ENCODE peak calls at places on chromosomes 11 and 22, in five cellular contexts. M is mesenchymal stem cell, X is neuronal stem cell, E is trophoblast cell, G is H1. R is an unnamed sample.

GRCh38 chr11:108545909-108546501 is 47.6 kb downstream of the EXPH5 start:
- DNase-seq in G (no peak), X (no peak), E (no peak), M (no peak), R (no peak)

GRCh38 chr11:111833524-111833923 is 37.9 kb downstream of the ALG9 start:
- DNase-seq in M (no peak), E (peak; percentile 41), G (no peak), X (no peak), R (no peak)

GRCh38 chr11:36432093-36432469 is 78.0 kb downstream of the TRAF6 start:
- DNase-seq in E (no peak), G (no peak), M (no peak), X (no peak), R (no peak)

GRCh38 chr22:19730662-19731360 is 7.5 kb downstream of the GP1BB start:
- DNase-seq in G (peak; percentile 97), E (peak; percentile 83), M (peak; percentile 72), X (peak; percentile 79), R (peak; percentile 84)

GRCh38 chr11:64582885-64583284 is 8.1 kb upstream of the SLC22A12 start:
- DNase-seq in M (no peak), X (no peak), E (no peak), G (no peak), R (no peak)

GRCh38 chr11:43738600-43739409 is 58.3 kb downstream of the HSD17B12 start:
- DNase-seq in X (no peak), M (peak; percentile 80), G (no peak), E (peak; percentile 89), R (no peak)

GRCh38 chr11:62882428-62882742 is 1.7 kb downstream of the SLC3A2 start:
- DNase-seq in X (no peak), G (no peak), M (no peak), E (no peak), R (no peak)

GRCh38 chr11:100515087-100515486 is 172.0 kb upstream of the ARHGAP42 start:
- DNase-seq in X (no peak), E (peak; percentile 82), G (no peak), M (peak; percentile 31), R (peak; percentile 49)

GRCh38 chr11:57073121-57073520 is 84.4 kb downstream of the OR5AK2 start:
- DNase-seq in M (peak; percentile 12), X (no peak), G (no peak), E (peak; percentile 65), R (no peak)

GRCh38 chr22:25354456-25354855 is 135.0 kb downstream of the CRYBB2 start:
- DNase-seq in G (no peak), E (no peak), M (no peak), X (no peak), R (no peak)

GRCh38 chr11:10298342-10298741 is 4.3 kb upstream of the SBF2 start:
- DNase-seq in X (no peak), M (peak; percentile 98), G (no peak), E (no peak), R (no peak)

GRCh38 chr11:119694334-119694733 is 34.7 kb downstream of the NECTIN1 start:
- DNase-seq in G (no peak), X (no peak), M (no peak), E (no peak), R (no peak)

GRCh38 chr11:36431429-36432092 is 78.5 kb downstream of the TRAF6 start:
- DNase-seq in X (no peak), M (peak; percentile 97), G (no peak), E (peak; percentile 90), R (no peak)

GRCh38 chr22:24429411-24430365 is 2.3 kb downstream of the ADORA2A start:
- DNase-seq in G (no peak), M (no peak), X (no peak), E (no peak), R (peak; percentile 65)

GRCh38 chr11:116478676-116479075 is 294.1 kb downstream of the BUD13 start:
- DNase-seq in M (no peak), X (no peak), E (no peak), G (no peak), R (no peak)

GRCh38 chr22:50730941-50731661 is 6.9 kb upstream of the ACR start:
- DNase-seq in G (peak; percentile 54), M (no peak), X (no peak), E (no peak), R (no peak)

GRCh38 chr22:30610299-30610698 is 3.3 kb downstream of the TCN2 start:
- DNase-seq in G (no peak), X (no peak), E (no peak), M (no peak), R (no peak)

GRCh38 chr11:116875194-116875593 is 37.8 kb upstream of the APOA1 start:
- DNase-seq in M (no peak), G (no peak), X (no peak), E (no peak), R (no peak)

GRCh38 chr11:70503201-70503877 is 105.0 kb downstream of the CTTN start:
- DNase-seq in G (no peak), M (no peak), X (no peak), E (no peak), R (no peak)

GRCh38 chr11:66150140-66150539 is 80.1 kb downstream of the PACS1 start:
- DNase-seq in X (no peak), E (no peak), M (peak; percentile 18), G (no peak), R (no peak)

GRCh38 chr11:43197357-43197756 is 114.4 kb upstream of the API5 start:
- DNase-seq in M (no peak), E (no peak), X (no peak), G (no peak), R (no peak)

GRCh38 chr22:22716136-22716535 is 71.7 kb downstream of the GGTLC2 start:
- DNase-seq in X (no peak), G (no peak), M (no peak), E (no peak), R (no peak)

GRCh38 chr11:134514354-134514951 is 102.4 kb upstream of the B3GAT1 start:
- DNase-seq in G (no peak), E (no peak), X (no peak), M (no peak), R (no peak)

GRCh38 chr11:1458340-1459218 is 28.0 kb downstream of the MOB2 start:
- DNase-seq in G (no peak), M (peak; percentile 10), E (no peak), X (peak; percentile 35), R (peak; percentile 70)

GRCh38 chr11:111846640-111847039 is 24.7 kb downstream of the ALG9 start:
- DNase-seq in E (peak; percentile 56), M (peak; percentile 70), X (no peak), G (no peak), R (no peak)

GRCh38 chr11:77198440-77198849 is 70.4 kb downstream of the MYO7A start:
- DNase-seq in E (peak; percentile 45), G (peak; percentile 85), M (no peak), X (no peak), R (peak; percentile 84)

GRCh38 chr22:34278121-34278520 is 357.8 kb upstream of the LARGE1 start:
- DNase-seq in X (no peak), M (no peak), G (no peak), E (no peak), R (no peak)

GRCh38 chr11:117676501-117676900 is 120.5 kb downstream of the DSCAML1 start:
- DNase-seq in E (no peak), G (no peak), M (no peak), X (no peak), R (no peak)

GRCh38 chr11:130180491-130180890 is 20.9 kb downstream of the ST14 start:
- DNase-seq in G (no peak), E (peak; percentile 24), M (no peak), X (no peak), R (no peak)

GRCh38 chr11:76745561-76746207 is 37.5 kb upstream of the TSKU start:
- DNase-seq in E (no peak), M (no peak), X (no peak), G (no peak), R (no peak)

GRCh38 chr11:74086242-74086884 is 77.5 kb upstream of the UCP3 start:
- DNase-seq in G (no peak), M (no peak), X (no peak), E (no peak), R (no peak)
- H2BK5ac ChIP-seq in G (no peak overlapping the region), M (no peak overlapping the region), X (no peak overlapping the region), E (no peak overlapping the region), R (no peak overlapping the region)

DNA sequence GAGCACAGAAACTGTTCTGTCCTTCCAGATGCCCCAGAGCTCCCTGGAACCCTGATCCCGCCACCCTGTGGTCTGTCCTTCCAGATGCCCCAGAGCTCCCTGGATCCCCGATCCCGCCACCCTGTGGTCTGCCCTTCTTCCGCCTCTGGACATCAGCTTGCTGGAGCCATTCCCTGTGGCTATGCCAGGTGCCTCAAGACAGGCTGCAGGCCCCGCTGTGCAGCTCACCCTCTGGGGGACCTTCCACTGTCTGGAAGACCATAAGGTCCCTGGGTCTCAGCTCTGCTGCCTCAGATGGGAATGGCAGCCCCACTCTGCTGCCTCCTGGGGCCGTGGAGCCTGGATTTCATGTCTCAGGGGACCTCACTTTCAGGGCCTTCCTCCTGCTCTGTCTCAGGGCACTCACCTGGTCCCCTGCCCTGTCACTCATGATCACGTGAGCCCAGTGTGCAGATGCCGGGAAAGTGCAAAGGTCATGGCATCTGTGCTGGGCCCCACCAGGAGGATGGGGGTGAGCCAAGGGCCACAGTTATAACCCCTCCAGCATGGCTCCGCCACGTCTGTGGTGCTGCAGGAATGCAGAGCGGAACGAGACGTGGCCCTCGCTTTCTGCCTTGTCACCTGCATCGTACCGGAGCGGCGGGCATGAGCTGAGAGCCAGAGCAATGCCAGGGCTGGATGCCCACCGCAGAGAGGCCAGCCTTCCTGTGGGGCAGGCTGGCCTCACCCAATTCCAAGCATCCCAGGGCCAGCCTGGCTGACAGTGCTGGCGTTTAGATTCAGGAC is 1520.7 kb downstream of the BRD1 start:
- DNase-seq in X (no peak), E (no peak), M (no peak), G (no peak), R (no peak)
- H2BK12ac ChIP-seq in X (no peak overlapping the region), E (no peak overlapping the region), M (no peak overlapping the region), G (no peak overlapping the region), R (no peak overlapping the region)

DNA sequence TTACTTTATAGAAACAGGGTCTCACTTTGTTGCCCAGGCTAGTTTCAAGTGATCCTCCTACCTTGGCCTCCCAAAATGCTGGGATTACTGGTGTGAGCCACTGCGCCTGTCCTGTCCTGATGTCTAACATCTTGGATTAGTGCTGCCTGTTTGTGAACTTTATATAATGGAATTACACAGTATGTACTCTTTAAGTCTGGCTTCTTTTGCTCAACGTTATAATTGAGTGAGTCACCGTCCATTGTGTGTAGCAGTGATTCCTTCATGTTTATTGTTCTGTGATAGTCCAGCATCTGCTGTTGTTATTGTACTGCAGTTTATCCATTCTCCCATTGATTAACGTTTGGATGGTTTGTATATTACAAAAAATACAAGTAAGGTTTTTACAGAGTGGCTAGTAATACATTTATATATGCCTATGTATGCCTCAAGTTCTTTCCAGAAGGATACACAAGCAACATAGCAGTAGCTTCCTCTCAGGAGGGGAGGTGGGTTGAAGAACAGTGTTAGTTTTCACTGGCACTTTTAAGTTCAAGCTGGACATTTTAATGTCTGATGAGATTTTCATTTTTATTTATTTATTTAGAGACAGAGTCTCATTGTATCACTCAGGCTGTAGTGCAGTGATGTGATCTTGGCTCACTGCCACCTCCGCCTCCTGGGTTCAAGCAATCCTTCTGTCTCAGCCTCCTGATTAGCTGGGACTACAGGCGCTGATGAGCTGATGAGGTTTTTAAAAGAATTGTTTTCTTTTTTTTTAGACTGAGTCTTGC is 25.2 kb upstream of the MICALL1 start:
- DNase-seq in M (peak; percentile 55), G (no peak), E (no peak), X (no peak), R (no peak)
- H2BK5ac ChIP-seq in M (no peak overlapping the region), G (no peak overlapping the region), E (no peak overlapping the region), X (no peak overlapping the region), R (no peak overlapping the region)

DNA sequence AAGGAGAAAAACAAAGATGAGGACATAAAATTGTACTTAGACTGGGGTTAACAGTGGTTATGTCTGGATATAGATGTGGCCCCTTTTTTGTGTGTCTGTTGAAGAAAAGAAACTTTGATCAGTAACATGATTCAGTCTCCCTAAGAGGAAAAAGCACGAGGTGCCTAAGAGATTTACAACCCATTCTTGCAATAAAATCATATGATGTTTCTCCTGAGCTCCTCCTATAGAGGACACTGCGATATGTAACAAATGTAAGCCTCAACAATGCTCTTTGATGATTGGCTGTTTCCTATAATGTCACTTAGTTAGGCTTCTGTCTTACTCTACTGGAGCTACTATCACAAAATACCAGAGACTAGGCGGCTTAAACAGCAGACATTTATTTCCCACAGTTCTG is 77.9 kb downstream of the FBXO7 start:
- DNase-seq in M (no peak), X (no peak), E (no peak), G (no peak), R (no peak)
- H2BK12ac ChIP-seq in M (no peak overlapping the region), X (no peak overlapping the region), E (no peak overlapping the region), G (no peak overlapping the region), R (no peak overlapping the region)